ENCODE peak calls at places on chromosomes 16 and 17, in nine cellular contexts. S, F, Y, D, L, O, M, U and J are unnamed samples.

GRCh38 chr16:50889746-50890145 is 147.9 kb downstream of the CYLD start:
- DNase-seq in U (no peak), D (no peak), S (no peak), Y (no peak), M (no peak), O (no peak), L (no peak), F (no peak), J (no peak)

GRCh38 chr17:78110363-78111011 is 18.1 kb downstream of the TMC6 start:
- DNase-seq in O (no peak), F (no peak), L (no peak), D (no peak), M (no peak), Y (no peak), S (no peak), U (no peak), J (no peak)

GRCh38 chr17:18327093-18327492 is 12.0 kb downstream of the SMCR8 start:
- DNase-seq in D (no peak), Y (no peak), L (no peak), O (no peak), F (no peak), S (no peak), U (no peak), M (no peak), J (no peak)

GRCh38 chr17:61309857-61310256 is 89.8 kb upstream of the TBX2 start:
- DNase-seq in M (no peak), O (no peak), U (peak), L (no peak), D (no peak), S (no peak), F (no peak), Y (no peak), J (no peak)

GRCh38 chr16:27169511-27170071 is 33.7 kb upstream of the KDM8 start:
- DNase-seq in O (no peak), S (peak), F (no peak), Y (no peak), L (no peak), M (no peak), U (peak), D (no peak), J (peak)

GRCh38 chr17:43988301-43988700 is 16.1 kb upstream of the NAGS start:
- DNase-seq in F (no peak), O (no peak), U (no peak), Y (no peak), L (no peak), D (no peak), M (no peak), S (no peak), J (no peak)

GRCh38 chr17:52159810-52160578 is 1.5 kb upstream of the CA10 start:
- DNase-seq in U (no peak), M (peak), F (no peak), O (no peak), D (no peak), Y (no peak), S (no peak), L (no peak), J (no peak)

GRCh38 chr16:57127037-57127763 is 34.8 kb downstream of the CPNE2 start:
- DNase-seq in S (peak), O (no peak), F (no peak), D (no peak), M (no peak), L (no peak), U (no peak), Y (no peak), J (no peak)

GRCh38 chr17:42673266-42673884 is 3.4 kb downstream of the PLEKHH3 start:
- DNase-seq in D (no peak), L (no peak), Y (no peak), U (no peak), O (no peak), F (no peak), M (peak), S (no peak), J (no peak)
- H3K4me3 ChIP-seq in D (peak), L (no peak), Y (no peak), U (peak), O (no peak), F (no peak), M (peak), S (no peak), J (no peak)

DNA sequence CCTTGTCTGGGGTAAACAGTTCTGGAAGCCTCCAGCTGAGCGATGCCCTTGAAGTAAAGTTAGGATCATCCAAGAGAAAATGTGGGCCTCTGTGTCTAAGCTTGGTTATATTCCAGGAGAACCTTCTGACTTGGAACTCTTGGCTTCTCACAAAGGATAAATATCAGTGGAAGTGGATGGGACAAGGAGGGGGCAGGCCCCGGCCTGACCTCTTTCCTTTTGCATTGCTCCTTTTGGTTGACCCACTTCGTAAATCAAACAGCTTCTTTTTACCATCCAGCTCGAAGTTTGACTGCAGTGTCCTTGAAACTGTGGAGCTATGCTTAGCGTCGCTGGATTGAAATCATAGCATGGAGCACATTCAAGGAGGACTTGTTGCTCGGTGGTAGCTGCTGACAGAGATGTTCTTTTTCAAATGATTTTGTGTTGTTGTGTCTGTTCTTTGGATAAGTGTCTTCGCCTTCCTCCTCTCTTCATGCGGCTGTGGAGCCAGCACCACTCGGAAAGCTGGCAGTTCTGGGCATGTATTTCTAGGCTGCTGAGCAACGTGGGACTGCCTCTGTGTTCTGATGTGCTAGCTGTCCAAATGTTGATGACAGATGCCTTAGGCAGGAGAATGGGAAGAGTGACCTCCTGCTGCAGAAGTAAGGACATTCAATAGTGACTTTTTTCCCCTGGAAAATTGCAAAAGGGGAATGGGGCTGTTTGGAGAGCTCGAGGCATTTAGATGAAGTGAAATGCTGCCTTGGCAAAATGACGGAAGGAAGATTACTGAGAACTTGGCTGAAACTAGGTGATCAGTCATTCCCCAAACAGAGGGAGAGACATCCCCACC is 4.5 kb downstream of the MINK1 start:
- DNase-seq in Y (no peak), F (no peak), S (no peak), L (peak), D (no peak), U (no peak), O (no peak), M (no peak), J (no peak)
- H3K27ac ChIP-seq in Y (no peak), F (no peak), S (no peak), L (no peak), D (no peak), U (no peak), O (no peak), M (peak), J (no peak)

GRCh38 chr16:19518423-19518822 is 3.5 kb downstream of the GDE1 start:
- DNase-seq in S (no peak), L (no peak), D (no peak), Y (no peak), U (no peak), O (no peak), F (no peak), M (no peak), J (no peak)
- H3K4me3 ChIP-seq in S (no peak), L (no peak), D (no peak), Y (no peak), U (no peak), O (no peak), F (no peak), M (no peak), J (no peak)

GRCh38 chr17:48484850-48485249 is 46.0 kb downstream of the HOXB1 start:
- DNase-seq in D (no peak), F (no peak), U (peak), Y (no peak), S (no peak), L (no peak), O (no peak), M (no peak), J (no peak)
- H3K27ac ChIP-seq in D (no peak), F (peak), U (peak), Y (no peak), S (no peak), L (no peak), O (no peak), M (no peak), J (no peak)

GRCh38 chr17:50541402-50541915 is 5.5 kb upstream of the SPATA20 start:
- DNase-seq in F (no peak), Y (no peak), U (no peak), D (no peak), M (no peak), O (no peak), L (no peak), S (no peak), J (no peak)

GRCh38 chr17:50540485-50541401 is 6.2 kb upstream of the SPATA20 start:
- DNase-seq in Y (no peak), U (no peak), D (no peak), O (no peak), M (no peak), S (no peak), F (no peak), L (no peak), J (peak)

GRCh38 chr17:50545306-50545705 is 1.7 kb upstream of the SPATA20 start:
- DNase-seq in F (no peak), O (no peak), L (no peak), Y (no peak), U (no peak), D (no peak), M (no peak), S (no peak), J (no peak)

GRCh38 chr17:50541916-50542688 is 4.9 kb upstream of the SPATA20 start:
- DNase-seq in F (peak), U (peak), O (peak), D (peak), L (peak), Y (peak), M (peak), S (peak), J (peak)

GRCh38 chr17:50542795-50543774 is 3.9 kb upstream of the SPATA20 start:
- DNase-seq in L (peak), Y (no peak), F (peak), O (no peak), U (peak), S (no peak), M (peak), D (peak), J (no peak)
- H3K4me3 ChIP-seq in L (no peak), Y (no peak), F (peak), O (peak), U (peak), S (peak), M (peak), D (peak), J (no peak)

GRCh38 chr17:62790554-62790953 is 17.6 kb downstream of the MARCHF10 start:
- DNase-seq in L (no peak), D (no peak), Y (no peak), M (no peak), S (no peak), F (no peak), O (no peak), U (peak), J (no peak)

GRCh38 chr17:62791235-62792121 is 16.6 kb downstream of the MARCHF10 start:
- DNase-seq in U (peak), O (no peak), L (no peak), M (no peak), D (no peak), F (peak), S (no peak), Y (no peak), J (no peak)

GRCh38 chr17:62793919-62794665 is 14.0 kb downstream of the MARCHF10 start:
- DNase-seq in U (no peak), L (no peak), O (no peak), D (no peak), S (peak), M (no peak), F (no peak), Y (no peak), J (no peak)

GRCh38 chr17:62794666-62794971 is 13.5 kb downstream of the MARCHF10 start:
- DNase-seq in L (no peak), Y (no peak), F (no peak), O (no peak), S (no peak), U (no peak), D (no peak), M (no peak), J (no peak)

DNA sequence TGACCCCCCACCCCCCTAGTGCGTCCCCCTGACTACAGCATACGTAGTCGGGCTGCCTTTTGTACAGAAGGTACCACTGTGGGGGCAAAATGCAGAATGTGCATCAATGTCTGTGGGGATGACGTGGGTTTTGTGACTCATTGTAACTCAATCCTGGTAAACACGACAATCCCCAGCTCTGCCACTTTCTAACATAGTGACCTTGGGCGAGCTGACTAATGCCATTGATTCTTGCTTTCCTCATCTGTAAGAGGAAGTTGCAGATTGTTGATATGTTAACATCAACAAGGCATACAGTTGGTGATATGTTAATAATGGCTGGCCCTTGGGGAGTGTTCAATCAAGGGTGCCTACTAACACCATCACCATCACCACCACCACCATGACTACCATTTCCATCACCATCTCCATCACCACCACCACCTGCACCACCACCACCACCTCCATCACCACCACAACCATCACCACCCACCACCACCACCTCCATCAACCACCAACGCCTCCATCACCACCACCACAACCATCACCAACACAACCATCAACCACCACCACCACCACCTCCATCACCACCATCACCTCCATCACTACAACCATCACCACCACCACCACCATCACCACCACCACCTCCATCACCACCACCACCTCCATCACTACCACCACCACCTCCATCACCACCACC is 15.9 kb downstream of the MARCHF10 start:
- DNase-seq in L (peak), M (no peak), U (peak), O (no peak), Y (no peak), F (peak), D (no peak), S (no peak), J (no peak)
- H3K27ac ChIP-seq in L (no peak), M (no peak), U (peak), O (no peak), Y (no peak), F (peak), D (no peak), S (no peak), J (no peak)